ENCODE peak calls at places on chromosomes 16 and 17, in ten cellular contexts. One of them, this sample, is unnamed.

GRCh38 chr16:54933281-54934150 is 2.9 kb downstream of the IRX5 start:
- DNase-seq in AG10803: no peak
- DNase-seq in D721Med: no peak
- DNase-seq in HL-60: no peak
- DNase-seq in mucosa of descending colon: no peak
- DNase-seq in progenitor cell of endocrine pancreas: no peak
- DNase-seq in CD8-positive, alpha-beta T cell: no peak
- DNase-seq in psoas muscle: no peak
- DNase-seq in ascending aorta: no peak
- DNase-seq in H9: peak; percentile 41
- DNase-seq in this sample: no peak

GRCh38 chr17:80621335-80622169 is 76.9 kb downstream of the RPTOR start:
- DNase-seq in AG10803: no peak
- DNase-seq in D721Med: no peak
- DNase-seq in HL-60: no peak
- DNase-seq in mucosa of descending colon: no peak
- DNase-seq in progenitor cell of endocrine pancreas: no peak
- DNase-seq in CD8-positive, alpha-beta T cell: no peak
- DNase-seq in psoas muscle: no peak
- DNase-seq in ascending aorta: no peak
- DNase-seq in H9: no peak
- DNase-seq in this sample: no peak

GRCh38 chr17:1753767-1754429 is 8.0 kb upstream of the SERPINF1 start:
- DNase-seq in AG10803: no peak
- DNase-seq in D721Med: no peak
- DNase-seq in HL-60: no peak
- DNase-seq in mucosa of descending colon: no peak
- DNase-seq in progenitor cell of endocrine pancreas: no peak
- DNase-seq in CD8-positive, alpha-beta T cell: no peak
- DNase-seq in psoas muscle: no peak
- DNase-seq in ascending aorta: no peak
- DNase-seq in H9: no peak
- DNase-seq in this sample: no peak

GRCh38 chr17:56929362-56929969 is 15.6 kb upstream of the TRIM25 start:
- DNase-seq in AG10803: no peak
- DNase-seq in D721Med: no peak
- DNase-seq in HL-60: no peak
- DNase-seq in mucosa of descending colon: no peak
- DNase-seq in progenitor cell of endocrine pancreas: no peak
- DNase-seq in CD8-positive, alpha-beta T cell: no peak
- DNase-seq in psoas muscle: no peak
- DNase-seq in ascending aorta: no peak
- DNase-seq in H9: no peak
- DNase-seq in this sample: no peak

GRCh38 chr16:56919099-56919800 is 12.7 kb upstream of the HERPUD1 start:
- DNase-seq in AG10803: no peak
- DNase-seq in D721Med: no peak
- DNase-seq in HL-60: no peak
- DNase-seq in mucosa of descending colon: no peak
- DNase-seq in progenitor cell of endocrine pancreas: no peak
- DNase-seq in CD8-positive, alpha-beta T cell: no peak
- DNase-seq in psoas muscle: no peak
- DNase-seq in ascending aorta: no peak
- DNase-seq in H9: no peak
- DNase-seq in this sample: peak; percentile 68

GRCh38 chr16:4290236-4290830 is 17.5 kb upstream of the TFAP4 start:
- DNase-seq in AG10803: peak; percentile 92
- DNase-seq in D721Med: no peak
- DNase-seq in HL-60: peak; percentile 18
- DNase-seq in mucosa of descending colon: no peak
- DNase-seq in progenitor cell of endocrine pancreas: no peak
- DNase-seq in CD8-positive, alpha-beta T cell: no peak
- DNase-seq in psoas muscle: no peak
- DNase-seq in ascending aorta: no peak
- DNase-seq in H9: no peak
- DNase-seq in this sample: no peak

GRCh38 chr17:17635126-17635525 is 43.6 kb upstream of the PEMT start:
- DNase-seq in AG10803: peak; percentile 24
- DNase-seq in D721Med: no peak
- DNase-seq in HL-60: no peak
- DNase-seq in mucosa of descending colon: no peak
- DNase-seq in progenitor cell of endocrine pancreas: no peak
- DNase-seq in CD8-positive, alpha-beta T cell: no peak
- DNase-seq in psoas muscle: no peak
- DNase-seq in ascending aorta: no peak
- DNase-seq in H9: no peak
- DNase-seq in this sample: no peak

GRCh38 chr16:68083861-68084503 is 1.2 kb upstream of the NFATC3 start:
- DNase-seq in AG10803: peak; percentile 52
- DNase-seq in D721Med: no peak
- DNase-seq in HL-60: no peak
- DNase-seq in mucosa of descending colon: no peak
- DNase-seq in progenitor cell of endocrine pancreas: no peak
- DNase-seq in CD8-positive, alpha-beta T cell: no peak
- DNase-seq in psoas muscle: no peak
- DNase-seq in ascending aorta: no peak
- DNase-seq in H9: no peak
- DNase-seq in this sample: no peak

GRCh38 chr16:56226840-56227525 is 35.7 kb downstream of the GNAO1 start:
- DNase-seq in AG10803: no peak
- DNase-seq in D721Med: no peak
- DNase-seq in HL-60: no peak
- DNase-seq in mucosa of descending colon: no peak
- DNase-seq in progenitor cell of endocrine pancreas: no peak
- DNase-seq in CD8-positive, alpha-beta T cell: no peak
- DNase-seq in psoas muscle: no peak
- DNase-seq in ascending aorta: no peak
- DNase-seq in H9: no peak
- DNase-seq in this sample: no peak

GRCh38 chr17:80219777-80220708 is at the start of the genes SGSH and SLC26A11:
- DNase-seq in AG10803: peak; percentile 52
- DNase-seq in D721Med: peak; percentile 99
- DNase-seq in HL-60: no peak
- DNase-seq in mucosa of descending colon: peak; percentile 88
- DNase-seq in progenitor cell of endocrine pancreas: peak; percentile 88
- DNase-seq in CD8-positive, alpha-beta T cell: peak; percentile 63
- DNase-seq in psoas muscle: peak; percentile 87
- DNase-seq in ascending aorta: peak; percentile 88
- DNase-seq in H9: peak; percentile 93
- DNase-seq in this sample: peak; percentile 67

GRCh38 chr16:78684040-78684611 is 584.7 kb downstream of the WWOX start:
- DNase-seq in AG10803: peak; percentile 95
- DNase-seq in D721Med: no peak
- DNase-seq in HL-60: no peak
- DNase-seq in mucosa of descending colon: peak; percentile 54
- DNase-seq in progenitor cell of endocrine pancreas: no peak
- DNase-seq in CD8-positive, alpha-beta T cell: no peak
- DNase-seq in psoas muscle: peak; percentile 84
- DNase-seq in ascending aorta: peak; percentile 89
- DNase-seq in H9: no peak
- DNase-seq in this sample: no peak

GRCh38 chr17:37051839-37052238 is 103.1 kb downstream of the AATF start:
- DNase-seq in AG10803: no peak
- DNase-seq in D721Med: no peak
- DNase-seq in HL-60: no peak
- DNase-seq in mucosa of descending colon: no peak
- DNase-seq in progenitor cell of endocrine pancreas: no peak
- DNase-seq in CD8-positive, alpha-beta T cell: no peak
- DNase-seq in psoas muscle: no peak
- DNase-seq in ascending aorta: no peak
- DNase-seq in H9: no peak
- DNase-seq in this sample: no peak

GRCh38 chr16:66878067-66878466 is 2.2 kb upstream of the PDP2 start:
- DNase-seq in AG10803: peak; percentile 62
- DNase-seq in D721Med: no peak
- DNase-seq in HL-60: peak; percentile 84
- DNase-seq in mucosa of descending colon: no peak
- DNase-seq in progenitor cell of endocrine pancreas: no peak
- DNase-seq in CD8-positive, alpha-beta T cell: no peak
- DNase-seq in psoas muscle: no peak
- DNase-seq in ascending aorta: no peak
- DNase-seq in H9: no peak
- DNase-seq in this sample: no peak

GRCh38 chr17:2181206-2181983 is 122.2 kb downstream of the SMG6 start:
- DNase-seq in AG10803: peak; percentile 94
- DNase-seq in D721Med: no peak
- DNase-seq in HL-60: no peak
- DNase-seq in mucosa of descending colon: peak; percentile 71
- DNase-seq in progenitor cell of endocrine pancreas: no peak
- DNase-seq in CD8-positive, alpha-beta T cell: no peak
- DNase-seq in psoas muscle: peak; percentile 62
- DNase-seq in ascending aorta: peak; percentile 93
- DNase-seq in H9: no peak
- DNase-seq in this sample: no peak

GRCh38 chr17:2111691-2112090 is 56.8 kb downstream of the HIC1 start:
- DNase-seq in AG10803: peak; percentile 76
- DNase-seq in D721Med: no peak
- DNase-seq in HL-60: no peak
- DNase-seq in mucosa of descending colon: no peak
- DNase-seq in progenitor cell of endocrine pancreas: no peak
- DNase-seq in CD8-positive, alpha-beta T cell: no peak
- DNase-seq in psoas muscle: no peak
- DNase-seq in ascending aorta: no peak
- DNase-seq in H9: no peak
- DNase-seq in this sample: no peak

DNA sequence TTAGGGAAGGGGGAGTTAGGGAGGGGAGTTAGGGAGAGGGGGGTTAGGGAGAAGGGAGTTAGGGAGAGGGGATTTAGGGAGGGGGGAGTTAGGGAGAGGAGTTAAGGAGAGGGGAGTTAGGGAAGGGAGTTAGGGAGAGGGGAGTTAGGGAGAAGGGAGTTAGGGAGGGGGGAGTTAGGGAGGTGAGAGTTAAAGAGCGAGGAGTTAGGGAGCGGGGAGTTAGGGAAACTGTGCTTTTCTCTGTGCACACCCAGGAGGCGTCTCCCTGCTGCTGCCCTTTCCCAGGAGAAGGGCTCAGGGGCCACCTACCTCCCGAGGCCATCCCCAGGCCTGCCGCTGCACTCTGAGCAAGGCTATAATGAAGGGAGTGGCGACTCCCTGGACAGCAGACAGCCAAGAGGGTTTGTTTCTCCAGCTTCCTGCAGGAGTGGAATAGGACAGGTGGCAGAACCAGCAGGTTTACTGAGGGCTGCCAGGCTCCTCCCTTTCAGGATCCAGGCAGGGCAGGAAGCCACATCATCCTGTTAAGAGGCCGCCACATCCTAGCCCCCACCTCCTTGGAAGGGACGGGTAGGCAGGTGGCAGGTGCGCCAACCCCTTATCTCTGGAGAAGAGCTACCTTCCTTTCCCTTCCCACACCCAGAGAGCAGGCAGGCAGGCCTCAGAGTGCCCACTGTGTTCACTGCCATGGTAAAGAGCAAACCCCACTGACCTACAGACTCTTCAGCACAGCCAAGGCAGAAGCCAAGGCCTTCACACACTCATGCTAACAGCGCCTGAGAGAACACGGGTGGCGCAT is 4.3 kb downstream of the CANT1 start:
- DNase-seq in AG10803: no peak
- DNase-seq in D721Med: no peak
- DNase-seq in HL-60: no peak
- DNase-seq in mucosa of descending colon: peak; percentile 91
- DNase-seq in progenitor cell of endocrine pancreas: no peak
- DNase-seq in CD8-positive, alpha-beta T cell: no peak
- DNase-seq in psoas muscle: no peak
- DNase-seq in ascending aorta: peak; percentile 60
- DNase-seq in H9: no peak
- DNase-seq in this sample: peak; percentile 71
- TF ChIP-seq CTCF in AG10803: no peak
- TF ChIP-seq CTCF in D721Med: no peak
- TF ChIP-seq CTCF in HL-60: no peak
- TF ChIP-seq CTCF in mucosa of descending colon: no peak
- TF ChIP-seq CTCF in progenitor cell of endocrine pancreas: no peak
- TF ChIP-seq CTCF in CD8-positive, alpha-beta T cell: no peak
- TF ChIP-seq CTCF in psoas muscle: no peak
- TF ChIP-seq CTCF in ascending aorta: no peak
- TF ChIP-seq CTCF in H9: no peak
- TF ChIP-seq CTCF in this sample: no peak

GRCh38 chr17:75552847-75553552 is 27.5 kb downstream of the LLGL2 start:
- DNase-seq in AG10803: no peak
- DNase-seq in D721Med: no peak
- DNase-seq in HL-60: peak; percentile 50
- DNase-seq in mucosa of descending colon: no peak
- DNase-seq in progenitor cell of endocrine pancreas: no peak
- DNase-seq in CD8-positive, alpha-beta T cell: no peak
- DNase-seq in psoas muscle: no peak
- DNase-seq in ascending aorta: no peak
- DNase-seq in H9: peak; percentile 58
- DNase-seq in this sample: no peak
- TF ChIP-seq CTCF in AG10803: no peak
- TF ChIP-seq CTCF in D721Med: no peak
- TF ChIP-seq CTCF in HL-60: no peak
- TF ChIP-seq CTCF in mucosa of descending colon: no peak
- TF ChIP-seq CTCF in progenitor cell of endocrine pancreas: no peak
- TF ChIP-seq CTCF in CD8-positive, alpha-beta T cell: no peak
- TF ChIP-seq CTCF in psoas muscle: no peak
- TF ChIP-seq CTCF in ascending aorta: no peak
- TF ChIP-seq CTCF in H9: no peak
- TF ChIP-seq CTCF in this sample: no peak

DNA sequence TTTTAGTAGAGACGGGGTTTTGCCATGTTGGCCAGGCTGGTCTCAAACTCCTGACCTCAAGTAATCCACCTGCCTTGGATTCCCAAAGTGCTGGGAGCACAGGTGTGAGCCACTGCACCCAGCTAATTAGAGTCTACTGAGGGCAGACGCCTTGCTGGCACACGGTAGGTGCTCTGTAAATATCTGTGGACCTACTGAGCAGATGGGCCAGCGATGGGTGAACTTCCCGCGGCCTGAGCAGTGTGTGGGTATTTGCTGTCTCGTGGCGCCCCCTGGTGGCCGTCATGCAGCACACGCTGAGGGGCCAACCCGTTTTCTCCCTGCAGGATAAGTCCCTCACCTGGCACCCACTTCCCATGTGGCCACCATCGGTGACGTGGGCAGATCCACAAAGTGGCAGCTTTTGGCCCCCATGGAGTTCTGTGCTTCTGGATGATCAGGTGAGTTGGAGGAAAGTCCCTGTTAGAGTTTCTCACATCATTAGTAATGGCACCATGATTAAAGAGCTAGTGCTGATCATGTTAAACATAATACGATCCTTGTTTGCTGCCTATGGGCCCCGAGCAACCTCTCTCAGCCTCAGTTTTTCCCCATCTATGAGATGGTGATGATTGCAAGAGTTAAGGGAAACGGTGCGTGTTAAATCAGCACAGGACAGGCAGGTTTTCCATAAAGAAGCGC is 40.7 kb downstream of the ZDHHC7 start:
- DNase-seq in AG10803: peak; percentile 70
- DNase-seq in D721Med: peak; percentile 50
- DNase-seq in HL-60: peak; percentile 68
- DNase-seq in mucosa of descending colon: peak; percentile 79
- DNase-seq in progenitor cell of endocrine pancreas: peak; percentile 69
- DNase-seq in CD8-positive, alpha-beta T cell: peak; percentile 74
- DNase-seq in psoas muscle: peak; percentile 84
- DNase-seq in ascending aorta: peak; percentile 84
- DNase-seq in H9: peak; percentile 88
- DNase-seq in this sample: peak; percentile 80
- TF ChIP-seq CTCF in AG10803: peak; percentile 80
- TF ChIP-seq CTCF in D721Med: peak; percentile 77
- TF ChIP-seq CTCF in HL-60: peak; percentile 85
- TF ChIP-seq CTCF in mucosa of descending colon: peak; percentile 78
- TF ChIP-seq CTCF in progenitor cell of endocrine pancreas: peak; percentile 98
- TF ChIP-seq CTCF in CD8-positive, alpha-beta T cell: peak; percentile 93
- TF ChIP-seq CTCF in psoas muscle: peak; percentile 88
- TF ChIP-seq CTCF in ascending aorta: peak; percentile 91
- TF ChIP-seq CTCF in H9: peak; percentile 97
- TF ChIP-seq CTCF in this sample: peak; percentile 94

GRCh38 chr17:38752930-38753506 is 477 bp downstream of the PSMB3 start:
- DNase-seq in AG10803: no peak
- DNase-seq in D721Med: no peak
- DNase-seq in HL-60: no peak
- DNase-seq in mucosa of descending colon: peak; percentile 71
- DNase-seq in progenitor cell of endocrine pancreas: no peak
- DNase-seq in CD8-positive, alpha-beta T cell: no peak
- DNase-seq in psoas muscle: no peak
- DNase-seq in ascending aorta: no peak
- DNase-seq in H9: no peak
- DNase-seq in this sample: no peak
- TF ChIP-seq CTCF in AG10803: no peak
- TF ChIP-seq CTCF in D721Med: no peak
- TF ChIP-seq CTCF in HL-60: no peak
- TF ChIP-seq CTCF in mucosa of descending colon: no peak
- TF ChIP-seq CTCF in progenitor cell of endocrine pancreas: no peak
- TF ChIP-seq CTCF in CD8-positive, alpha-beta T cell: no peak
- TF ChIP-seq CTCF in psoas muscle: no peak
- TF ChIP-seq CTCF in ascending aorta: no peak
- TF ChIP-seq CTCF in H9: no peak
- TF ChIP-seq CTCF in this sample: no peak